ENCODE peak calls at places on chromosome 2, in five cellular contexts. One of them, this sample, is unnamed.

GRCh38 chr2:202118168-202118567 is 45.1 kb downstream of the KIAA2012 start:
- DNase-seq in stimulated activated CD8-positive, alpha-beta memory T cell treated with anti-CD3 and anti-CD28 coated beads, Interleukin-7, amount 100 ng/mL, for 4 hours: no peak
- DNase-seq in T-cell: no peak
- DNase-seq in choroid plexus epithelial cell: no peak
- DNase-seq in activated T-helper 1 cell treated with Interleukin-2 at 50 U/mL for 16 hours: no peak
- DNase-seq in this sample: no peak

GRCh38 chr2:220991972-220992371 is 580.1 kb downstream of the EPHA4 start:
- DNase-seq in stimulated activated CD8-positive, alpha-beta memory T cell treated with anti-CD3 and anti-CD28 coated beads, Interleukin-7, amount 100 ng/mL, for 4 hours: no peak
- DNase-seq in activated T-helper 1 cell treated with Interleukin-2 at 50 U/mL for 16 hours: no peak
- DNase-seq in T-cell: no peak
- DNase-seq in choroid plexus epithelial cell: no peak
- DNase-seq in this sample: no peak

GRCh38 chr2:231421051-231421580 is 25.6 kb downstream of the B3GNT7 start:
- DNase-seq in stimulated activated CD8-positive, alpha-beta memory T cell treated with anti-CD3 and anti-CD28 coated beads, Interleukin-7, amount 100 ng/mL, for 4 hours: no peak
- DNase-seq in T-cell: no peak
- DNase-seq in activated T-helper 1 cell treated with Interleukin-2 at 50 U/mL for 16 hours: no peak
- DNase-seq in choroid plexus epithelial cell: no peak
- DNase-seq in this sample: no peak

GRCh38 chr2:169276045-169276444 is 86.3 kb downstream of the LRP2 start:
- DNase-seq in activated T-helper 1 cell treated with Interleukin-2 at 50 U/mL for 16 hours: no peak
- DNase-seq in T-cell: no peak
- DNase-seq in stimulated activated CD8-positive, alpha-beta memory T cell treated with anti-CD3 and anti-CD28 coated beads, Interleukin-7, amount 100 ng/mL, for 4 hours: no peak
- DNase-seq in choroid plexus epithelial cell: peak
- DNase-seq in this sample: peak

GRCh38 chr2:180647651-180648050 is 332.8 kb upstream of the UBE2E3 start:
- DNase-seq in activated T-helper 1 cell treated with Interleukin-2 at 50 U/mL for 16 hours: no peak
- DNase-seq in stimulated activated CD8-positive, alpha-beta memory T cell treated with anti-CD3 and anti-CD28 coated beads, Interleukin-7, amount 100 ng/mL, for 4 hours: no peak
- DNase-seq in T-cell: no peak
- DNase-seq in choroid plexus epithelial cell: peak
- DNase-seq in this sample: no peak

GRCh38 chr2:215598376-215598975 is 162.6 kb upstream of the FN1 start:
- DNase-seq in stimulated activated CD8-positive, alpha-beta memory T cell treated with anti-CD3 and anti-CD28 coated beads, Interleukin-7, amount 100 ng/mL, for 4 hours: no peak
- DNase-seq in activated T-helper 1 cell treated with Interleukin-2 at 50 U/mL for 16 hours: no peak
- DNase-seq in T-cell: no peak
- DNase-seq in choroid plexus epithelial cell: peak
- DNase-seq in this sample: no peak

GRCh38 chr2:69196327-69197117 is 183.5 kb downstream of the ANTXR1 start:
- DNase-seq in T-cell: no peak
- DNase-seq in activated T-helper 1 cell treated with Interleukin-2 at 50 U/mL for 16 hours: no peak
- DNase-seq in choroid plexus epithelial cell: peak
- DNase-seq in stimulated activated CD8-positive, alpha-beta memory T cell treated with anti-CD3 and anti-CD28 coated beads, Interleukin-7, amount 100 ng/mL, for 4 hours: no peak
- DNase-seq in this sample: no peak

GRCh38 chr2:238942941-238943715 is 95.2 kb downstream of the TWIST2 start:
- DNase-seq in stimulated activated CD8-positive, alpha-beta memory T cell treated with anti-CD3 and anti-CD28 coated beads, Interleukin-7, amount 100 ng/mL, for 4 hours: no peak
- DNase-seq in activated T-helper 1 cell treated with Interleukin-2 at 50 U/mL for 16 hours: no peak
- DNase-seq in T-cell: no peak
- DNase-seq in choroid plexus epithelial cell: no peak
- DNase-seq in this sample: no peak

GRCh38 chr2:53964237-53964952 is 6.4 kb downstream of the PSME4 start:
- DNase-seq in activated T-helper 1 cell treated with Interleukin-2 at 50 U/mL for 16 hours: no peak
- DNase-seq in stimulated activated CD8-positive, alpha-beta memory T cell treated with anti-CD3 and anti-CD28 coated beads, Interleukin-7, amount 100 ng/mL, for 4 hours: no peak
- DNase-seq in choroid plexus epithelial cell: peak
- DNase-seq in T-cell: no peak
- DNase-seq in this sample: no peak

This sample was measured in pons.